ENCODE peak calls at places on chromosomes 12 and 14, in nine cellular contexts. W is M059J; I is effector memory CD8-positive, alpha-beta T cell; S is iris pigment epithelial cell; C is brain microvascular endothelial cell; M is fibroblast of pulmonary artery; D is stimulated activated CD4-positive, alpha-beta T cell treated with anti-CD3 and anti-CD28 coated beads, Interleukin-12 subunit alpha, Interleukin-12 subunit beta, amount 100 ng/mL, for 48 hours; Q is NCI-H1092; T is A549. F is an unnamed sample.
A peak's percentile ranks its signal among the peaks of the same experiment; 100 is the strongest.

GRCh38 chr14:90649096-90649495 is 167.1 kb downstream of the TTC7B start:
- DNase-seq in S (peak; percentile 68), T (no peak), D (no peak), I (no peak), Q (no peak), C (peak; percentile 35), M (peak; percentile 41), W (peak; percentile 3), F (no peak)

GRCh38 chr12:84070311-84070710 is 842.3 kb downstream of the SLC6A15 start:
- DNase-seq in S (peak; percentile 97), Q (no peak), T (no peak), I (no peak), W (no peak), M (peak; percentile 34), D (no peak), C (peak; percentile 81), F (no peak)

GRCh38 chr12:2092890-2093289 is 40.1 kb downstream of the CACNA1C start:
- DNase-seq in Q (no peak), I (no peak), W (peak; percentile 83), D (no peak), T (no peak), S (no peak), C (no peak), M (no peak), F (no peak)

GRCh38 chr14:100117026-100117425 is 42.4 kb downstream of the DEGS2 start:
- DNase-seq in I (no peak), D (no peak), W (no peak), S (no peak), C (no peak), T (no peak), Q (no peak), M (no peak), F (no peak)

GRCh38 chr12:53744730-53745129 is 7.0 kb downstream of the CISTR start:
- DNase-seq in W (no peak), D (no peak), T (no peak), I (no peak), S (no peak), C (no peak), Q (no peak), M (no peak), F (no peak)

GRCh38 chr12:114933428-114934160 is 249.6 kb upstream of the TBX3 start:
- DNase-seq in D (no peak), C (peak; percentile 83), M (peak; percentile 82), Q (no peak), T (peak; percentile 90), S (peak; percentile 86), W (peak; percentile 99), I (no peak), F (no peak)

GRCh38 chr14:72745546-72745945 is 148.4 kb downstream of the DPF3 start:
- DNase-seq in Q (no peak), W (peak; percentile 91), M (peak; percentile 76), T (peak; percentile 15), C (peak; percentile 80), S (peak; percentile 77), I (no peak), D (no peak), F (no peak)

GRCh38 chr14:89303452-89304435 is 113.3 kb downstream of the FOXN3 start:
- DNase-seq in I (no peak), M (peak; percentile 85), Q (peak; percentile 82), C (peak; percentile 73), S (peak; percentile 84), D (no peak), W (peak; percentile 79), T (no peak), F (peak; percentile 40)

GRCh38 chr14:89000007-89000942 is 175.8 kb downstream of the TTC8 start:
- DNase-seq in C (peak; percentile 97), M (peak; percentile 97), W (peak; percentile 93), Q (no peak), T (peak; percentile 81), I (no peak), D (peak; percentile 12), S (peak; percentile 98), F (peak; percentile 90)

GRCh38 chr14:71576472-71576871 is 355.8 kb upstream of the RGS6 start:
- DNase-seq in S (no peak), M (no peak), I (no peak), D (no peak), T (no peak), C (no peak), Q (no peak), W (no peak), F (no peak)

GRCh38 chr12:95976416-95976832 is 19.7 kb downstream of the HAL start:
- DNase-seq in M (peak; percentile 31), S (peak; percentile 33), W (peak; percentile 13), I (no peak), D (no peak), T (no peak), C (no peak), Q (no peak), F (no peak)

GRCh38 chr12:104485651-104486341 is 29.0 kb downstream of the CHST11 start:
- DNase-seq in T (no peak), D (peak; percentile 44), M (no peak), W (no peak), C (no peak), Q (no peak), S (no peak), I (no peak), F (no peak)

GRCh38 chr12:115097406-115097805 is 413.4 kb upstream of the TBX3 start:
- DNase-seq in W (no peak), Q (no peak), T (no peak), C (no peak), D (no peak), S (no peak), I (no peak), M (no peak), F (no peak)

GRCh38 chr12:108729612-108730336 is 1.5 kb downstream of the CORO1C start:
- DNase-seq in D (no peak), T (no peak), W (peak; percentile 67), S (peak; percentile 69), M (peak; percentile 56), I (no peak), Q (no peak), C (peak; percentile 49), F (no peak)

GRCh38 chr12:67661311-67662011 is 12.9 kb downstream of the DYRK2 start:
- DNase-seq in I (no peak), C (no peak), S (peak; percentile 80), D (no peak), T (no peak), Q (no peak), W (peak; percentile 74), M (no peak), F (peak; percentile 45)

GRCh38 chr12:52643233-52644077 is 8.6 kb downstream of the KRT2 start:
- DNase-seq in I (no peak), C (no peak), W (no peak), Q (no peak), M (no peak), S (no peak), D (no peak), T (no peak), F (no peak)

GRCh38 chr12:45216297-45216982 is 545 bp downstream of the ANO6 start:
- DNase-seq in S (peak; percentile 59), W (peak; percentile 50), D (no peak), I (peak; percentile 42), Q (peak; percentile 56), T (peak; percentile 54), M (peak; percentile 51), C (peak; percentile 24), F (peak; percentile 36)

GRCh38 chr14:103058209-103059055 is 1.1 kb upstream of the CDC42BPB start:
- DNase-seq in W (no peak), M (no peak), C (no peak), Q (no peak), I (no peak), S (no peak), T (no peak), D (no peak), F (no peak)

GRCh38 chr14:54805521-54806322 is 96.9 kb downstream of the GCH1 start:
- DNase-seq in C (peak; percentile 73), I (peak; percentile 65), W (peak; percentile 79), D (peak; percentile 79), T (peak; percentile 86), S (peak; percentile 74), Q (peak; percentile 87), M (peak; percentile 85), F (peak; percentile 26)

GRCh38 chr12:1795785-1796514 is 24.4 kb upstream of the LRTM2 start:
- DNase-seq in M (peak; percentile 90), D (peak; percentile 88), S (peak; percentile 88), Q (peak; percentile 68), W (peak; percentile 75), T (peak; percentile 85), C (peak; percentile 82), I (peak; percentile 91), F (peak; percentile 94)

GRCh38 chr14:76786556-76786955 is 25.3 kb downstream of the VASH1 start:
- DNase-seq in Q (no peak), I (no peak), T (no peak), M (no peak), W (no peak), C (no peak), D (no peak), S (no peak), F (no peak)

GRCh38 chr12:112018571-112019237 is 5.5 kb downstream of the ERP29 start:
- DNase-seq in M (peak; percentile 85), S (peak; percentile 92), W (peak; percentile 48), T (no peak), C (peak; percentile 72), Q (no peak), D (no peak), I (no peak), F (no peak)

GRCh38 chr12:48817957-48818830 is at the start of gene CACNB3:
- DNase-seq in C (peak; percentile 51), T (peak; percentile 70), D (peak; percentile 68), S (peak; percentile 52), M (peak; percentile 48), I (peak; percentile 76), W (peak; percentile 59), Q (peak; percentile 38), F (no peak)

GRCh38 chr12:56150563-56150962 is 1.8 kb upstream of the MYL6B start:
- DNase-seq in S (peak; percentile 53), D (no peak), M (peak; percentile 65), W (no peak), T (no peak), C (no peak), I (no peak), Q (no peak), F (no peak)

GRCh38 chr14:60651051-60651935 is 2.0 kb upstream of the SIX1 start:
- DNase-seq in D (no peak), M (no peak), Q (no peak), C (no peak), W (no peak), S (no peak), T (no peak), I (no peak), F (no peak)